ENCODE peak calls at places on chromosome 1, in four cellular contexts. H, A, N and X are unnamed samples.

GRCh38 chr1:183021405-183022201 is 1.6 kb upstream of the LAMC1 start:
- DNase-seq in H (no peak), A (no peak), N (no peak), X (no peak)

GRCh38 chr1:160862151-160863061 is at the start of gene CD244:
- DNase-seq in H (no peak), A (no peak), N (no peak), X (peak; percentile 71)

GRCh38 chr1:41357451-41358151 is 3.6 kb upstream of the FOXO6 start:
- DNase-seq in H (no peak), A (peak; percentile 22), N (peak; percentile 17), X (no peak)

GRCh38 chr1:25066253-25066652 is 136.2 kb upstream of the RUNX3 start:
- DNase-seq in H (no peak), A (no peak), N (no peak), X (no peak)

GRCh38 chr1:19398309-19398760 is 86.2 kb downstream of the SLC66A1 start:
- DNase-seq in H (no peak), A (no peak), N (no peak), X (no peak)

GRCh38 chr1:231020139-231020601 is 19.9 kb downstream of the FAM89A start:
- DNase-seq in H (no peak), A (no peak), N (no peak), X (no peak)

GRCh38 chr1:114436799-114437198 is 74.2 kb downstream of the TRIM33 start:
- DNase-seq in H (no peak), A (no peak), N (no peak), X (no peak)

GRCh38 chr1:36425791-36426190 is 24.5 kb downstream of the OSCP1 start:
- DNase-seq in H (no peak), A (no peak), N (no peak), X (no peak)

GRCh38 chr1:236122176-236122575 is 20.2 kb upstream of the GPR137B start:
- DNase-seq in H (no peak), A (no peak), N (no peak), X (peak; percentile 73)

DNA sequence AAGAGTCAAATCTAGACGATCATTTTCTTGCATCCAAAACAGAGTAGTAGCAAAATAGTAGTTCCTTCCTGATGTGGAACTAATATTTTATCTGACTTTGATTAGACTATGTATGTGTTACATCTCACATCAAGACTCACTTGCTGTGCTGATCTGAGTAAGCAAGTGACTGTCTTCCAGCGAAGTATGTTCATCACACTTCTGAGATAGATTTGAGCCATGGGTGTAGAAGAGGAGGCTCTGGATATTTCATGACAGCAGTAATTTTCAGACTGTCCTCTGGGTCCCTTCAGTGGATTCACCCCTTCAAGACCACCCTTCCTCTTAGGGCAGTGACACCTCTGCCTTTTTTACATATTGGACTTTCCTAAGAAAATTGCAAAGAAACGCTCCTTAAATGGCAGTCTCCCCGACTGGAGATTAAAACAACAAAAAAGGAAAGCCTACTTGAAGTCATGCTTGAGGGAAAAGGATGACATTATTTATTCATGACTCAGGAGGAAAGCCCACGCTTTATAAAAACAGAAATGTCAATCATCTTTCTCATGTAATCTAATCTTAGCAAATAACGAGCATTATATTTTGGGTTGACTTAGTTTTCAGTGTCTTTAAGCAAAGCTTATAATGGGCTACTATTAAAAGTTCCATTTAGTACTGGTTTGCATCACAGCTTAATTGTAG is 22.8 kb downstream of the ATP1B1 start:
- DNase-seq in H (no peak), A (no peak), N (no peak), X (no peak)
- TF ChIP-seq ATF2 in H (no peak), A (no peak), N (no peak), X (no peak)

GRCh38 chr1:84721152-84721551 is 30.9 kb upstream of the SSX2IP start:
- DNase-seq in H (peak; percentile 6), A (peak; percentile 70), N (no peak), X (no peak)

GRCh38 chr1:84715620-84716019 is 25.4 kb upstream of the SSX2IP start:
- DNase-seq in H (no peak), A (peak; percentile 23), N (no peak), X (no peak)

GRCh38 chr1:84720275-84720780 is 30.1 kb upstream of the SSX2IP start:
- DNase-seq in H (peak; percentile 83), A (no peak), N (no peak), X (peak; percentile 27)

GRCh38 chr1:84722794-84723193 is 32.5 kb upstream of the SSX2IP start:
- DNase-seq in H (no peak), A (no peak), N (no peak), X (no peak)

GRCh38 chr1:84719477-84720274 is 29.4 kb upstream of the SSX2IP start:
- DNase-seq in H (peak; percentile 9), A (no peak), N (no peak), X (no peak)
- TF ChIP-seq NR2C2 in H (no peak), A (no peak), N (no peak), X (no peak)

GRCh38 chr1:226097866-226098625 is 35.5 kb downstream of the H3-3A start:
- DNase-seq in H (no peak), A (no peak), N (no peak), X (no peak)
- TF ChIP-seq ATF2 in H (no peak), A (no peak), N (no peak), X (no peak)

GRCh38 chr1:8989821-8990220 is 36.4 kb downstream of the SLC2A7 start:
- DNase-seq in H (no peak), A (no peak), N (no peak), X (no peak)

GRCh38 chr1:8988618-8988967 is 37.6 kb downstream of the SLC2A7 start:
- DNase-seq in H (no peak), A (no peak), N (no peak), X (no peak)

GRCh38 chr1:8986814-8987190 is 39.4 kb downstream of the SLC2A7 start:
- DNase-seq in H (no peak), A (no peak), N (no peak), X (no peak)

GRCh38 chr1:8989061-8989460 is 37.2 kb downstream of the SLC2A7 start:
- DNase-seq in H (no peak), A (no peak), N (no peak), X (no peak)

DNA sequence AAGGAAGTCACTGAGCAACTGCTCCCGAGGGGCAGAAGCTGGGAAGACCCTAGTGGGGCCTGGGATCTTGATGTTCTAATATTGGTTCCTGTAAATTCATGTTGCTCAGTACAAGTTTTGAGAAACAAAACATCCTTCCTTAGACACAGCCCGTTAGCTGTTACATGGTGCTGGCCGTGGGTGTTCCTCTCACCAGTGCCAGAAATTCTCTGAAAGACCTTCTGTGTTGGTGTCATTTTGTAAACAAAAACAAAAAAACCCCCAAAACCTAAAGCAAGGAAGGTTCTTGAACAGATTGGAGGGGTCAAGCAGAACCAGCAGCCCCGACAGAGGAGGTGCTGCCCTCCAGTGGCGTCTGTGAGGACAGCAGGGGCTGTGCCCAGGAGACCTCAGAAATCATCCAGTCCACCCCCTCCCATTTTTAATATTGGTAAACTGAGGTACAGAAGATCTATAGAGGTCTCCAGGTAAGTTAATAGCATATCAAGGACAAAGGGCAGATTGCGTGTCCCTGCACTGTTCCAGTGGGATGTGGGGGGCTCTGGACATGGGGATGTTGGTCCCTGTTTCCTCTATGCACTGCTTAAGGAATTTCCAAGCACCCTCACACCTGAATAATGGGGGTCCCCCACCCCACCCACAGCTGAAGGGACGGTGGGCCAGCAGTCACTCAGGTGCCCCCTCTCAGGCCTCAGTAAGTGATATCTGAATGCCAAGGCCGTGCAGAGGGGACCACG is 38.2 kb downstream of the SLC2A7 start:
- DNase-seq in H (no peak), A (peak; percentile 62), N (peak; percentile 81), X (no peak)
- TF ChIP-seq NR2C2 in H (no peak), A (no peak), N (no peak), X (no peak)

GRCh38 chr1:154193821-154194220 is 1.9 kb upstream of the TPM3 start:
- DNase-seq in H (peak; percentile 52), A (no peak), N (no peak), X (no peak)
- TF ChIP-seq ATF2 in H (no peak), A (no peak), N (no peak), X (no peak)

DNA sequence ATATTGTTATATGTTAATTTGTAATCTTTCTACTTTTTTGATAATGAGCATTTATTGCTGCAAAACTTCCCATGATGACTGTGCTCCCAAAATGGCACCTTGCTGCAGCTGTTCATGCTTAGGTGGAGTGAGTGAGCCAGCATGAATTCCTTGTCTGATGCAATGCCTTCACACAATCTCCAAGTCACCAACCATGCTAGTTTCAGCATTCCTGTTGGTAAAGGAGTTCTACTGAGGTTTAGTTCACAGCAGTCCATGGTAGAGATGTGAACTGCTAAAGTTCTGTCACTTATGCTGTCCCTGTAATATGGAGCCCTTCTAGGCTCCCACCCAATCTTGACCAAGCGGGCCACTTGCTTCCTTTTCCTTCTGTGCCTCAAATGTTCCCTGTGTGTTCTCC is 26.2 kb upstream of the PRKACB start:
- DNase-seq in H (no peak), A (no peak), N (no peak), X (no peak)
- TF ChIP-seq NR2C2 in H (no peak), A (no peak), N (no peak), X (no peak)

DNA sequence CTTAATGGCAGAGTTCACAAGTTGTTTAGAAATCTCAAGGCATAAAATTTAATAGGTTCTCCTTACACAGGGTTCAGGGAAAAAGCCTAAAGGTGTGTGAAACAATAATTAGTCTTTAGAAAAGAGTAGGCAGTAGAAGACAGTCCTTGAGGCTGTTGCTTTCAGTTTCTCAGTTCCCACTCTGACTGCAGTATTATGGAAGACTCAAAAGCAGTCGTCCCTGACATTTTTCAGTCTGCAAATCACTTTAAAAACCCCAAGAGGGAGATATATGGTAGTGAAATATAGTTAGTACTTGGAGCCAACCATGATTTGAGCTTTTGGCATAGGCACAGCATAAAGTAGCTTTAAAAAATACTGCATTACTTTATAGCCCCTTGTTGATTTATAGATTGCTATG is 299.7 kb downstream of the OLFM3 start:
- DNase-seq in H (no peak), A (no peak), N (no peak), X (no peak)
- TF ChIP-seq ATF2 in H (no peak), A (no peak), N (no peak), X (no peak)

DNA sequence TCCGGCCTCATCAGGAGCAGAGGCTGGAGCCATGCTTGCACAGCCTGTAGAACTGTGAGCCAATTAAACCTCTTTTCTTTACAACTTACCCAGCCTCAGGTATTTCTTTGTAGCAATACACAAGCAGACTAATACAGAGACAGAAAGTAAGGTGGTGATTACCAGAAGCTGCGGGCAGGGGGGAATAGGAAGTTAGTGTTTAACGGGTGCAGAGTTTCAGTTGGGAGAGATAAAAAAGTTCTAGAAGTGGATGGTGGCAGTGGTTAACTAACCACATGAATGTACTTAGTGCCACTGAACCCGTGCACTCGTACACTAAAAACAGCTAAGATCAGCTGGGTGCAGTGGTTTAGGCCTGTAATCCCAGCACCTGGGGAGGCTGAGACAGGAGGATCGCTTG is 80.4 kb upstream of the TARDBP start:
- DNase-seq in H (no peak), A (no peak), N (no peak), X (peak; percentile 40)
- TF ChIP-seq NR2C2 in H (no peak), A (no peak), N (no peak), X (no peak)

GRCh38 chr1:10968411-10968826 is 44.0 kb upstream of the TARDBP start:
- DNase-seq in H (no peak), A (no peak), N (no peak), X (peak; percentile 50)
- TF ChIP-seq ATF2 in H (no peak), A (no peak), N (no peak), X (peak; percentile 69)